ENCODE peak calls at places on chromosome 13, in ten cellular contexts. S, X, K, V, Z, L, M, I, G and W are unnamed samples.

GRCh38 chr13:106594986-106595385 is 27.0 kb upstream of the ARGLU1 start:
- DNase-seq in M (peak), Z (no peak), L (no peak), X (no peak), S (no peak), K (no peak), I (no peak), G (no peak), V (no peak), W (no peak)

GRCh38 chr13:53001444-53001843 is 27.2 kb upstream of the OLFM4 start:
- DNase-seq in Z (no peak), L (no peak), G (no peak), M (no peak), X (no peak), K (no peak), I (no peak), V (no peak), S (no peak), W (no peak)

GRCh38 chr13:62194371-62194770 is 778.7 kb upstream of the PCDH20 start:
- DNase-seq in S (no peak), V (no peak), M (no peak), Z (no peak), K (no peak), X (no peak), I (no peak), L (no peak), G (no peak), W (no peak)

GRCh38 chr13:44758595-44759221 is 182.6 kb upstream of the TSC22D1 start:
- DNase-seq in Z (no peak), I (peak), G (no peak), V (no peak), L (no peak), X (no peak), K (peak), S (no peak), M (peak), W (peak)

GRCh38 chr13:19818223-19818842 is 35.6 kb upstream of the PSPC1 start:
- DNase-seq in K (no peak), Z (no peak), G (peak), L (no peak), M (no peak), S (no peak), V (peak), I (no peak), X (peak), W (no peak)

GRCh38 chr13:98482476-98483444 is 94.1 kb downstream of the STK24 start:
- DNase-seq in S (peak), K (peak), M (peak), I (peak), V (no peak), X (peak), G (no peak), L (no peak), Z (no peak), W (no peak)

GRCh38 chr13:95258619-95259194 is 42.5 kb downstream of the ABCC4 start:
- DNase-seq in S (no peak), Z (no peak), M (no peak), V (no peak), L (no peak), G (no peak), X (no peak), I (no peak), K (no peak), W (no peak)

GRCh38 chr13:39776439-39776838 is 121.0 kb downstream of the COG6 start:
- DNase-seq in Z (no peak), K (no peak), X (no peak), I (peak), L (no peak), G (no peak), S (no peak), V (no peak), M (peak), W (peak)

GRCh38 chr13:60267498-60268202 is 103.9 kb upstream of the DIAPH3 start:
- DNase-seq in V (no peak), L (no peak), K (no peak), S (no peak), Z (no peak), G (no peak), I (peak), X (no peak), M (no peak), W (no peak)

GRCh38 chr13:97228850-97229521 is 6.9 kb downstream of the MBNL2 start:
- DNase-seq in G (no peak), K (no peak), S (no peak), L (no peak), I (no peak), Z (no peak), X (no peak), V (no peak), M (no peak), W (peak)

GRCh38 chr13:26026211-26026610 is 25.6 kb downstream of the SHISA2 start:
- DNase-seq in S (no peak), I (no peak), L (no peak), V (no peak), G (no peak), Z (no peak), K (no peak), X (no peak), M (no peak), W (no peak)

GRCh38 chr13:113034451-113035208 is 65.6 kb downstream of the MCF2L start:
- DNase-seq in K (peak), G (no peak), M (peak), Z (no peak), L (peak), X (no peak), S (no peak), V (no peak), I (peak), W (peak)

GRCh38 chr13:22103046-22103445 is 432.2 kb downstream of the FGF9 start:
- DNase-seq in K (no peak), Z (no peak), V (no peak), X (no peak), I (no peak), G (no peak), L (no peak), M (no peak), S (no peak), W (peak)

GRCh38 chr13:99385161-99385560 is 78.0 kb upstream of the GPR183 start:
- DNase-seq in K (no peak), Z (no peak), X (no peak), G (no peak), M (no peak), I (no peak), V (no peak), S (no peak), L (no peak), W (no peak)

GRCh38 chr13:100707818-100708740 is 33.5 kb upstream of the TMTC4 start:
- DNase-seq in I (peak), X (no peak), L (no peak), V (no peak), K (no peak), Z (no peak), S (no peak), G (no peak), M (no peak), W (peak)

GRCh38 chr13:108828053-108828806 is 198.8 kb downstream of the MYO16 start:
- DNase-seq in Z (no peak), K (peak), L (no peak), S (no peak), G (no peak), M (no peak), V (no peak), X (no peak), I (no peak), W (no peak)

GRCh38 chr13:57425531-57425930 is 206.0 kb upstream of the PCDH17 start:
- DNase-seq in V (no peak), X (no peak), I (no peak), K (no peak), L (no peak), S (no peak), Z (no peak), M (no peak), G (no peak), W (no peak)

GRCh38 chr13:33138441-33138840 is 122.2 kb downstream of the KL start:
- DNase-seq in V (no peak), K (no peak), I (no peak), X (peak), M (no peak), S (no peak), G (no peak), Z (no peak), L (no peak), W (no peak)

GRCh38 chr13:68347220-68347619 is 1117.1 kb upstream of the PCDH9 start:
- DNase-seq in Z (no peak), X (no peak), M (no peak), S (no peak), V (no peak), G (no peak), L (no peak), I (no peak), K (no peak), W (no peak)

GRCh38 chr13:43019811-43020210 is 3.6 kb upstream of the DNAJC15 start:
- DNase-seq in M (no peak), K (no peak), G (no peak), Z (no peak), X (no peak), S (no peak), I (no peak), L (no peak), V (no peak), W (peak)

GRCh38 chr13:51364404-51365008 is 25.0 kb downstream of the SERPINE3 start:
- DNase-seq in I (peak), Z (peak), S (no peak), M (peak), G (no peak), L (no peak), V (no peak), X (no peak), K (no peak), W (peak)